ENCODE peak calls at places on chromosomes 6 and 20, in six cellular contexts. L is right cardiac atrium; G is activated effector memory CD4-positive, alpha-beta T cell treated with Interleukin-2 at 50 U/mL for 16 hours; W is putamen; B is WERI-Rb-1; H is SJSA1. K is an unnamed sample.

GRCh38 chr6:16504608-16505007 is 256.7 kb downstream of the ATXN1 start:
- DNase-seq in B (no peak), G (no peak), L (no peak), W (no peak), H (no peak), K (no peak)

GRCh38 chr20:32605167-32605656 is 20.1 kb upstream of the NOL4L start:
- DNase-seq in H (peak), L (no peak), B (peak), W (no peak), G (no peak), K (no peak)

GRCh38 chr6:156508923-156509322 is 268.3 kb upstream of the ARID1B start:
- DNase-seq in H (no peak), B (no peak), W (no peak), G (no peak), L (no peak), K (no peak)

GRCh38 chr20:63968136-63968927 is 1.4 kb downstream of the ZNF512B start:
- DNase-seq in G (no peak), H (no peak), L (no peak), B (no peak), W (no peak), K (no peak)

GRCh38 chr6:151241853-151242252 is 2.1 kb downstream of the AKAP12 start:
- DNase-seq in L (no peak), H (no peak), B (no peak), G (no peak), W (no peak), K (no peak)

GRCh38 chr20:51206032-51206662 is 183.2 kb upstream of the KCNG1 start:
- DNase-seq in L (no peak), B (no peak), W (no peak), H (no peak), G (no peak), K (no peak)

GRCh38 chr20:17967595-17968365 is 814 bp downstream of the SNX5 start:
- DNase-seq in L (no peak), B (no peak), H (peak), W (no peak), G (no peak), K (no peak)

GRCh38 chr20:6006603-6006949 is 47.3 kb downstream of the LRRN4 start:
- DNase-seq in L (no peak), H (no peak), G (no peak), B (no peak), W (no peak), K (no peak)

GRCh38 chr6:29465279-29465678 is 8.3 kb downstream of the OR2H1 start:
- DNase-seq in G (no peak), W (no peak), H (no peak), L (no peak), B (no peak), K (no peak)

GRCh38 chr20:47468290-47469050 is 33.2 kb upstream of the NCOA3 start:
- DNase-seq in L (no peak), B (no peak), H (no peak), W (no peak), G (no peak), K (no peak)

GRCh38 chr6:78599526-78599925 is 267.8 kb upstream of the IRAK1BP1 start:
- DNase-seq in G (no peak), H (peak), W (no peak), L (no peak), B (no peak), K (no peak)

GRCh38 chr6:45420909-45421699 is 43.4 kb upstream of the SUPT3H start:
- DNase-seq in G (no peak), L (no peak), H (no peak), B (no peak), W (no peak), K (no peak)

GRCh38 chr6:115514656-115515055 is 546.0 kb downstream of the FRK start:
- DNase-seq in B (no peak), W (no peak), L (no peak), G (no peak), H (no peak), K (no peak)

GRCh38 chr6:140370949-140371348 is 996.5 kb upstream of the CITED2 start:
- DNase-seq in B (no peak), H (no peak), W (no peak), L (no peak), G (no peak), K (no peak)

GRCh38 chr6:161116554-161117328 is 125.2 kb downstream of the MAP3K4 start:
- DNase-seq in B (no peak), H (no peak), L (no peak), W (no peak), G (no peak), K (no peak)

GRCh38 chr6:99808992-99809391 is 185.0 kb downstream of the MCHR2 start:
- DNase-seq in L (no peak), W (no peak), G (no peak), B (no peak), H (no peak), K (no peak)

GRCh38 chr6:81451787-81452186 is 300.7 kb downstream of the TENT5A start:
- DNase-seq in W (peak), G (no peak), L (no peak), H (no peak), B (no peak), K (peak)

GRCh38 chr6:24100336-24100735 is 25.7 kb upstream of the NRSN1 start:
- DNase-seq in W (no peak), H (no peak), L (no peak), G (no peak), B (no peak), K (no peak)

GRCh38 chr20:60974022-60974421 is 278.0 kb upstream of the CDH4 start:
- DNase-seq in H (no peak), G (no peak), W (no peak), B (no peak), L (no peak), K (no peak)

GRCh38 chr6:70857387-70858077 is 99.3 kb downstream of the B3GAT2 start:
- DNase-seq in G (no peak), H (no peak), B (no peak), W (no peak), L (no peak), K (no peak)

K was measured in T1000.